ENCODE peak calls at places on chromosomes 3 and 15, in seven cellular contexts. One of them, this sample, is unnamed.

GRCh38 chr3:132134611-132135010 is 99.8 kb upstream of the CPNE4 start:
- DNase-seq in CD4-positive, alpha-beta T cell: no peak
- DNase-seq in CD8-positive, alpha-beta T cell: no peak
- DNase-seq in NCI-H345: no peak
- DNase-seq in mammary epithelial cell: peak; percentile 90
- DNase-seq in amygdala: no peak
- DNase-seq in fibroblast of lung: peak; percentile 95
- DNase-seq in this sample: no peak

GRCh38 chr3:114645392-114645791 is 351.6 kb downstream of the TIGIT start:
- DNase-seq in NCI-H345: no peak
- DNase-seq in mammary epithelial cell: peak; percentile 41
- DNase-seq in CD4-positive, alpha-beta T cell: no peak
- DNase-seq in CD8-positive, alpha-beta T cell: no peak
- DNase-seq in amygdala: no peak
- DNase-seq in fibroblast of lung: peak; percentile 65
- DNase-seq in this sample: no peak

GRCh38 chr15:68431037-68431791 is 749 bp downstream of the ITGA11 start:
- DNase-seq in NCI-H345: no peak
- DNase-seq in CD8-positive, alpha-beta T cell: no peak
- DNase-seq in CD4-positive, alpha-beta T cell: no peak
- DNase-seq in fibroblast of lung: no peak
- DNase-seq in amygdala: no peak
- DNase-seq in mammary epithelial cell: peak; percentile 4
- DNase-seq in this sample: no peak

GRCh38 chr15:95922431-95922830 is 408.1 kb upstream of the NR2F2 start:
- DNase-seq in mammary epithelial cell: peak; percentile 31
- DNase-seq in fibroblast of lung: no peak
- DNase-seq in CD4-positive, alpha-beta T cell: no peak
- DNase-seq in amygdala: no peak
- DNase-seq in NCI-H345: no peak
- DNase-seq in CD8-positive, alpha-beta T cell: no peak
- DNase-seq in this sample: no peak

GRCh38 chr3:136804164-136804563 is 14.8 kb upstream of the SLC35G2 start:
- DNase-seq in CD8-positive, alpha-beta T cell: no peak
- DNase-seq in amygdala: no peak
- DNase-seq in fibroblast of lung: no peak
- DNase-seq in mammary epithelial cell: no peak
- DNase-seq in NCI-H345: no peak
- DNase-seq in CD4-positive, alpha-beta T cell: no peak
- DNase-seq in this sample: no peak

GRCh38 chr3:13651775-13652428 is 103.0 kb downstream of the FBLN2 start:
- DNase-seq in amygdala: no peak
- DNase-seq in fibroblast of lung: no peak
- DNase-seq in mammary epithelial cell: no peak
- DNase-seq in CD4-positive, alpha-beta T cell: no peak
- DNase-seq in CD8-positive, alpha-beta T cell: no peak
- DNase-seq in NCI-H345: no peak
- DNase-seq in this sample: no peak

GRCh38 chr15:78105541-78106241 is 13.3 kb downstream of the SH2D7 start:
- DNase-seq in mammary epithelial cell: no peak
- DNase-seq in NCI-H345: no peak
- DNase-seq in CD8-positive, alpha-beta T cell: no peak
- DNase-seq in amygdala: no peak
- DNase-seq in CD4-positive, alpha-beta T cell: no peak
- DNase-seq in fibroblast of lung: peak; percentile 17
- DNase-seq in this sample: no peak

GRCh38 chr3:183122257-183122932 is 23.1 kb upstream of the MCCC1 start:
- DNase-seq in NCI-H345: peak; percentile 67
- DNase-seq in amygdala: no peak
- DNase-seq in CD8-positive, alpha-beta T cell: no peak
- DNase-seq in mammary epithelial cell: peak; percentile 28
- DNase-seq in CD4-positive, alpha-beta T cell: no peak
- DNase-seq in fibroblast of lung: peak; percentile 52
- DNase-seq in this sample: no peak

This sample was measured in occipital lobe.